ENCODE peak calls at places on chromosomes 1 and 21, in four cellular contexts. One of them, this sample, is unnamed.

GRCh38 chr1:242788771-242789170 is 264.3 kb upstream of the PLD5 start:
- DNase-seq in stomach: no peak
- DNase-seq in PC-3: no peak
- DNase-seq in OCI-LY7: peak; percentile 15
- DNase-seq in this sample: no peak

GRCh38 chr1:29105822-29106221 is 17.9 kb downstream of the TMEM200B start:
- DNase-seq in OCI-LY7: no peak
- DNase-seq in PC-3: peak; percentile 60
- DNase-seq in stomach: no peak
- DNase-seq in this sample: no peak

GRCh38 chr1:19437911-19438310 is 47.4 kb downstream of the CAPZB start:
- DNase-seq in OCI-LY7: no peak
- DNase-seq in PC-3: no peak
- DNase-seq in stomach: peak; percentile 37
- DNase-seq in this sample: peak; percentile 66

GRCh38 chr1:38123356-38123755 is 76.8 kb upstream of the POU3F1 start:
- DNase-seq in PC-3: peak; percentile 79
- DNase-seq in OCI-LY7: no peak
- DNase-seq in stomach: no peak
- DNase-seq in this sample: no peak

GRCh38 chr21:31552826-31553225 is 106.7 kb upstream of the SOD1 start:
- DNase-seq in PC-3: no peak
- DNase-seq in OCI-LY7: no peak
- DNase-seq in stomach: no peak
- DNase-seq in this sample: peak; percentile 6

GRCh38 chr1:35447278-35447677 is 109.9 kb downstream of the KIAA0319L start:
- DNase-seq in PC-3: no peak
- DNase-seq in OCI-LY7: no peak
- DNase-seq in stomach: no peak
- DNase-seq in this sample: no peak

GRCh38 chr1:172322219-172323061 is 98.0 kb upstream of the C1orf105 start:
- DNase-seq in stomach: no peak
- DNase-seq in PC-3: peak; percentile 97
- DNase-seq in OCI-LY7: no peak
- DNase-seq in this sample: peak; percentile 72

GRCh38 chr21:15549671-15550070 is 180.1 kb upstream of the USP25 start:
- DNase-seq in PC-3: peak; percentile 32
- DNase-seq in OCI-LY7: no peak
- DNase-seq in stomach: no peak
- DNase-seq in this sample: no peak

GRCh38 chr1:182386980-182387379 is 4.6 kb downstream of the GLUL start:
- DNase-seq in stomach: no peak
- DNase-seq in OCI-LY7: no peak
- DNase-seq in PC-3: no peak
- DNase-seq in this sample: no peak

GRCh38 chr1:179586107-179586823 is 5.4 kb upstream of the TDRD5 start:
- DNase-seq in stomach: peak; percentile 85
- DNase-seq in PC-3: peak; percentile 13
- DNase-seq in OCI-LY7: no peak
- DNase-seq in this sample: peak; percentile 79

GRCh38 chr1:69737527-69738176 is 169.9 kb downstream of the LRRC7 start:
- DNase-seq in OCI-LY7: peak; percentile 61
- DNase-seq in stomach: no peak
- DNase-seq in PC-3: peak; percentile 79
- DNase-seq in this sample: no peak

DNA sequence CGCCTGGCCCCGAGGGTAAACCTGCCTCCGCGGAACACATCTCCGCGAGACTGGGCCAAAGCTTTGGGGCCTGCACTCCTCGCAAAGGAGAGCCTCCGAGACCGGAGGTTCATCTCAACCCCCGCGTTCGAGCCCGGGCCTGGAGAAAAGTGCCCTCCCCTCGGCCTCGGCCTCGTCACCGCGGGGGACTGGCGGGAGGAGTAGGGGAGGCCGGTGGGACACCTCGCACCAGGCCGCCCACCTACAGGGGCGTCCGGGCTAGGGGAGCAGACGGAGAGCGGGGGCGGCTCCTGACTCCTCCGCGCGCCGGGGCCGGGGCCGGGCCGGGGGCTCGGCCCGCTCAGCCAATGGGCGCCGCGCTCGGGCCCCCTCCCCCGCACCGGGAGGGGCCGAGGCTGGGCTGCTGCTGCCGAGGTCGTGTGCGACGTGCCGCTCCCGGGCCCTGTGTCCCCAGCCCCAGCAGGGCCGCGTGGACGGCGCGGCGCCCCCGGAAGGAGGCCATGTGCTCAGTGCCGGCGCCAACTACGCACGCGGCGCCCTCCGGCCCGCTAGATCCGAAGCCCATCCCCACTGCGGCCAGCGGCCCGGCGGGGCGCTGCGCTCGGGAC is 684 bp downstream of the SLC2A1 start:
- DNase-seq in OCI-LY7: peak; percentile 80
- DNase-seq in PC-3: peak; percentile 68
- DNase-seq in stomach: peak; percentile 46
- DNase-seq in this sample: peak; percentile 89
- H3K4me1 ChIP-seq in OCI-LY7: peaks cover 72% of the 10 kb centered on the region
- H3K4me1 ChIP-seq in PC-3: peaks cover 69% of the 10 kb centered on the region
- H3K4me1 ChIP-seq in stomach: peaks cover 50% of the 10 kb centered on the region
- H3K4me1 ChIP-seq in this sample: peaks cover 6% of the 10 kb centered on the region

GRCh38 chr1:21262282-21263051 is 27.8 kb downstream of the ECE1 start:
- DNase-seq in PC-3: no peak
- DNase-seq in stomach: peak; percentile 65
- DNase-seq in OCI-LY7: no peak
- DNase-seq in this sample: peak; percentile 90

GRCh38 chr1:21265644-21266043 is 24.6 kb downstream of the ECE1 start:
- DNase-seq in PC-3: no peak
- DNase-seq in OCI-LY7: no peak
- DNase-seq in stomach: no peak
- DNase-seq in this sample: no peak

GRCh38 chr1:21264913-21265312 is 25.4 kb downstream of the ECE1 start:
- DNase-seq in OCI-LY7: no peak
- DNase-seq in PC-3: peak; percentile 90
- DNase-seq in stomach: no peak
- DNase-seq in this sample: no peak

GRCh38 chr1:21263052-21263429 is 27.2 kb downstream of the ECE1 start:
- DNase-seq in stomach: no peak
- DNase-seq in PC-3: no peak
- DNase-seq in OCI-LY7: no peak
- DNase-seq in this sample: no peak

DNA sequence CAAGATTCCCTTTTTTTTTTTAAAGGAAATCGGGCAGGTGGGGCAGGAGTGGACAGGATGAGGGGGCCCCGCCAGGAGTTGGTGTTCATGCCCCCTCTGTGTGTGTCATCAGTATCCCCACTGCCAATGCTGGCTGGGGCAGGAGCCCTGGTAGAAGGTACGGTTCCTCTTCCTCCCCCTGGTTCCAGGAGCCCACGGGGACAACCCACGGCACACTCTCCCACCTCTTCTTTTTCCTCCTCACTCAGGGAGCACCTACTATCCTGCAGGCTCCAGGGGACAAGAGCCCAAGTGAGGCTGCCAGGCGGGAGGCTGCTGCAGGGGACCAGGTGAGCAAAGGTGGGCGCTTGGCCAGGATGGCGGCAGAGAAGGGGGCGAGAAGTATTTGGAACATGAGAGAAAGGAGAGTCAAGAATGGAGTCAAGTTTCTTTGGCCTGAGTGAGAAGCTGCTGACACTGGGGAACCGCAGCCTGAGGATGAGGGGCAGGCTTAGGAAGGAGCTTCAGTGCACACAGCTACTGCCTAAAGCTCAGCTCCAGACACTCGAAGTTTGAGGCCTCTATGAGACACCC is 26.5 kb downstream of the ECE1 start:
- DNase-seq in PC-3: no peak
- DNase-seq in stomach: no peak
- DNase-seq in OCI-LY7: no peak
- DNase-seq in this sample: no peak
- H3K4me1 ChIP-seq in PC-3: peaks cover 50% of the 10 kb centered on the region
- H3K4me1 ChIP-seq in stomach: peaks cover 50% of the 10 kb centered on the region
- H3K4me1 ChIP-seq in OCI-LY7: peaks cover 7% of the 10 kb centered on the region
- H3K4me1 ChIP-seq in this sample: peaks cover 26% of the 10 kb centered on the region

GRCh38 chr1:24321712-24322635 is 2.8 kb downstream of the GRHL3 start:
- DNase-seq in OCI-LY7: peak; percentile 79
- DNase-seq in PC-3: peak; percentile 87
- DNase-seq in stomach: peak; percentile 63
- DNase-seq in this sample: peak; percentile 87
- H3K4me1 ChIP-seq in OCI-LY7: peaks cover 42% of the 10 kb centered on the region
- H3K4me1 ChIP-seq in PC-3: peaks cover 64% of the 10 kb centered on the region
- H3K4me1 ChIP-seq in stomach: peaks cover 42% of the 10 kb centered on the region
- H3K4me1 ChIP-seq in this sample: no peaks in the 10 kb centered on the region

GRCh38 chr21:44734841-44735240 is 23.5 kb upstream of the TSPEAR start:
- DNase-seq in PC-3: no peak
- DNase-seq in stomach: no peak
- DNase-seq in OCI-LY7: no peak
- DNase-seq in this sample: no peak

GRCh38 chr21:44734026-44734745 is 22.8 kb upstream of the TSPEAR start:
- DNase-seq in PC-3: peak; percentile 43
- DNase-seq in stomach: no peak
- DNase-seq in OCI-LY7: no peak
- DNase-seq in this sample: no peak

GRCh38 chr21:44730951-44731579 is 19.7 kb upstream of the TSPEAR start:
- DNase-seq in stomach: no peak
- DNase-seq in PC-3: no peak
- DNase-seq in OCI-LY7: no peak
- DNase-seq in this sample: no peak

GRCh38 chr21:44732263-44732662 is 20.9 kb upstream of the TSPEAR start:
- DNase-seq in OCI-LY7: no peak
- DNase-seq in stomach: no peak
- DNase-seq in PC-3: no peak
- DNase-seq in this sample: no peak

DNA sequence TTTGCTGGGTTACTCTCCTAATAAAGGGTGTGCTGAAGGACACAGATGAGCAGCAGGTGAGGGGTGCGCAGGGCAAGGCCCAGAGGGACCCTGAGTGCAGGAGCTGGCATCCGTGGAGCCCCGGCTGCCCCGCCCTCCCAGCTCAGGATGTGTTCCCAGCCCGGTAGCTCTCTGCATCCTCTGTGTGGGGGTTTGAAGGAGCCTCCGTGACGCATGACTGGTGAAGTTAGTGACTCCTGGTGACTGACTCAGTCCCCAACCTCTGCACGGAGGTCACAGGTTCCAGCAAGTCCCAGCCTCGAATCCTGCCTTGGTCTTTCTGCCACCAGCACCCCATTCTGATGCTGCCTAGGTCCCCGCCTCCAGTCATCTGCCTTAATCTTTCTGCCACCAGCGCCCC is 21.6 kb upstream of the TSPEAR start:
- DNase-seq in stomach: no peak
- DNase-seq in OCI-LY7: no peak
- DNase-seq in PC-3: peak; percentile 46
- DNase-seq in this sample: no peak
- H3K4me1 ChIP-seq in stomach: no peaks in the 10 kb centered on the region
- H3K4me1 ChIP-seq in OCI-LY7: no peaks in the 10 kb centered on the region
- H3K4me1 ChIP-seq in PC-3: peaks cover 24% of the 10 kb centered on the region
- H3K4me1 ChIP-seq in this sample: no peaks in the 10 kb centered on the region

DNA sequence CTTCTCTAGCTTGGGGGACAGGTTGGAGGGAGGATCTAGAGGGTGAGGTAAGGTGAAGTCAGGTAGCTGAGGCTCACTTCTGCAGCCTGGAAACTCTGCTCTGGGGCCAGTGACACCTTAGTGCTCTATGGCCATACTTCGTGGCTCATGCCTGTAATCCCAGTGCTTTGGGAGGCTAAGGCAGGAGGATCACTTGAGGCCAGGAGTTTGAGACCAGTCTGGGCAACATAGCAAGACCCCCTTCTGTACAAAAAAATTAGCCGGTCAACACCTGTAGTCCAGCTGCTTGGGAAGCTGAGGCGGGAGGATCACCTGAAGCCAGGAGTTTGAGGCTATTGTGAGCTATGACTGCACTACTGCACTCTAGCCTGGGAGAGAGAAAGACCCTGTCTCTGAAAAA is 5.8 kb downstream of the LMNA start:
- DNase-seq in OCI-LY7: no peak
- DNase-seq in stomach: no peak
- DNase-seq in PC-3: no peak
- DNase-seq in this sample: no peak
- H3K4me1 ChIP-seq in OCI-LY7: peaks cover 4% of the 10 kb centered on the region
- H3K4me1 ChIP-seq in stomach: peaks cover 85% of the 10 kb centered on the region
- H3K4me1 ChIP-seq in PC-3: peaks cover 75% of the 10 kb centered on the region
- H3K4me1 ChIP-seq in this sample: peaks cover 62% of the 10 kb centered on the region

GRCh38 chr1:39134768-39135333 is 69.6 kb upstream of the MACF1 start:
- DNase-seq in OCI-LY7: no peak
- DNase-seq in PC-3: no peak
- DNase-seq in stomach: no peak
- DNase-seq in this sample: no peak

GRCh38 chr1:39136635-39137034 is 67.9 kb upstream of the MACF1 start:
- DNase-seq in OCI-LY7: no peak
- DNase-seq in PC-3: peak; percentile 28
- DNase-seq in stomach: no peak
- DNase-seq in this sample: no peak

GRCh38 chr1:39141925-39142324 is 62.6 kb upstream of the MACF1 start:
- DNase-seq in PC-3: no peak
- DNase-seq in stomach: no peak
- DNase-seq in OCI-LY7: no peak
- DNase-seq in this sample: no peak

GRCh38 chr1:39142394-39143060 is 62.0 kb upstream of the MACF1 start:
- DNase-seq in PC-3: peak; percentile 93
- DNase-seq in OCI-LY7: no peak
- DNase-seq in stomach: peak; percentile 51
- DNase-seq in this sample: peak; percentile 82

GRCh38 chr1:39139723-39140360 is 64.7 kb upstream of the MACF1 start:
- DNase-seq in PC-3: no peak
- DNase-seq in stomach: no peak
- DNase-seq in OCI-LY7: no peak
- DNase-seq in this sample: no peak
- H3K4me1 ChIP-seq in PC-3: peaks cover 19% of the 10 kb centered on the region
- H3K4me1 ChIP-seq in stomach: peaks cover 14% of the 10 kb centered on the region
- H3K4me1 ChIP-seq in OCI-LY7: no peaks in the 10 kb centered on the region
- H3K4me1 ChIP-seq in this sample: peaks cover 30% of the 10 kb centered on the region

GRCh38 chr1:229067546-229067945 is 203.4 kb upstream of the RAB4A start:
- DNase-seq in PC-3: no peak
- DNase-seq in stomach: no peak
- DNase-seq in OCI-LY7: no peak
- DNase-seq in this sample: no peak

GRCh38 chr1:229063154-229063553 is 207.8 kb upstream of the RAB4A start:
- DNase-seq in PC-3: no peak
- DNase-seq in OCI-LY7: no peak
- DNase-seq in stomach: no peak
- DNase-seq in this sample: no peak

GRCh38 chr1:229066591-229066990 is 204.3 kb upstream of the RAB4A start:
- DNase-seq in PC-3: no peak
- DNase-seq in stomach: no peak
- DNase-seq in OCI-LY7: no peak
- DNase-seq in this sample: no peak

GRCh38 chr1:229064320-229064908 is 206.5 kb upstream of the RAB4A start:
- DNase-seq in PC-3: peak; percentile 13
- DNase-seq in OCI-LY7: no peak
- DNase-seq in stomach: no peak
- DNase-seq in this sample: no peak

GRCh38 chr1:229065613-229066012 is 205.3 kb upstream of the RAB4A start:
- DNase-seq in PC-3: no peak
- DNase-seq in stomach: no peak
- DNase-seq in OCI-LY7: no peak
- DNase-seq in this sample: no peak
- H3K4me1 ChIP-seq in PC-3: peaks cover 9% of the 10 kb centered on the region
- H3K4me1 ChIP-seq in stomach: peaks cover 16% of the 10 kb centered on the region
- H3K4me1 ChIP-seq in OCI-LY7: no peaks in the 10 kb centered on the region
- H3K4me1 ChIP-seq in this sample: no peaks in the 10 kb centered on the region